ENCODE peak calls at places on chromosomes 4 and X, in six cellular contexts. P is stimulated activated CD8-positive, alpha-beta memory T cell treated with anti-CD3 and anti-CD28 coated beads, Interleukin-4, amount 100 ng/mL, for 24 hours; N is astrocyte of the spinal cord; V is posterior cingulate gyrus; D is iris pigment epithelial cell; O is cardiac muscle cell. I is an unnamed sample.

GRCh38 chr4:123037809-123038208 is 115.4 kb upstream of the NUDT6 start:
- DNase-seq in N (peak), D (peak), O (no peak), V (no peak), P (no peak), I (no peak)

GRCh38 chr4:38099020-38099600 is 138.9 kb downstream of the PTTG2 start:
- DNase-seq in P (no peak), N (no peak), D (no peak), V (no peak), O (no peak), I (no peak)

GRCh38 chr4:162131256-162131655 is 32.5 kb downstream of the FSTL5 start:
- DNase-seq in O (no peak), N (no peak), D (peak), P (no peak), V (no peak), I (no peak)

GRCh38 chr4:102663073-102663472 is 97.7 kb downstream of the MANBA start:
- DNase-seq in N (peak), D (peak), P (no peak), O (no peak), V (no peak), I (no peak)

GRCh38 chr4:38266616-38267015 is 306.4 kb downstream of the PTTG2 start:
- DNase-seq in P (no peak), V (peak), N (peak), O (no peak), D (no peak), I (no peak)

GRCh38 chr4:76696109-76696508 is 201.8 kb downstream of the SOWAHB start:
- DNase-seq in V (no peak), O (peak), N (peak), P (no peak), D (no peak), I (peak)

GRCh38 chr4:4995866-4996265 is 23.4 kb downstream of the CYTL1 start:
- DNase-seq in V (no peak), O (no peak), P (no peak), D (no peak), N (no peak), I (peak)

GRCh38 chrX:110951472-110952269 is 144.3 kb upstream of the PAK3 start:
- DNase-seq in O (no peak), N (no peak), P (no peak), D (no peak), V (no peak), I (no peak)

GRCh38 chr4:180808862-180809261 is 1434.3 kb upstream of the TENM3 start:
- DNase-seq in N (no peak), P (no peak), D (no peak), V (no peak), O (no peak), I (no peak)

GRCh38 chrX:133414399-133415275 is 652 bp downstream of the GPC4 start:
- DNase-seq in O (peak), N (no peak), D (peak), P (no peak), V (no peak), I (peak)

GRCh38 chr4:118224239-118224829 is 128.5 kb downstream of the PRSS12 start:
- DNase-seq in D (peak), N (peak), P (no peak), V (no peak), O (peak), I (no peak)

GRCh38 chr4:95122001-95122400 is 364.2 kb downstream of the BMPR1B start:
- DNase-seq in D (no peak), O (no peak), N (no peak), P (no peak), V (no peak), I (no peak)

GRCh38 chr4:113292371-113293042 is 243.1 kb downstream of the ANK2 start:
- DNase-seq in D (no peak), N (peak), O (peak), V (peak), P (no peak), I (peak)

GRCh38 chr4:1881709-1882108 is 10.5 kb downstream of the NSD2 start:
- DNase-seq in O (no peak), V (no peak), P (no peak), N (no peak), D (no peak), I (no peak)

GRCh38 chrX:13307041-13307440 is 12.8 kb downstream of the ATXN3L start:
- DNase-seq in N (no peak), D (no peak), P (no peak), O (no peak), V (no peak), I (no peak)

GRCh38 chrX:132837126-132837525 is 121.3 kb downstream of the HS6ST2 start:
- DNase-seq in N (peak), V (no peak), P (no peak), D (peak), O (no peak), I (no peak)

GRCh38 chr4:18508801-18509200 is 487.2 kb upstream of the LCORL start:
- DNase-seq in P (no peak), V (no peak), N (no peak), O (no peak), D (no peak), I (no peak)

GRCh38 chrX:10482262-10482661 is 138.1 kb downstream of the MID1 start:
- DNase-seq in N (no peak), O (no peak), V (no peak), P (no peak), D (no peak), I (no peak)

GRCh38 chr4:87851955-87852354 is 19.2 kb downstream of the MEPE start:
- DNase-seq in V (no peak), O (no peak), D (no peak), N (no peak), P (no peak), I (no peak)

GRCh38 chr4:135949926-135950325 is 1582.4 kb downstream of the PCDH18 start:
- DNase-seq in P (no peak), O (no peak), D (no peak), N (no peak), V (no peak), I (no peak)

GRCh38 chr4:87241341-87241740 is 20.9 kb upstream of the KLHL8 start:
- DNase-seq in V (no peak), O (no peak), P (no peak), D (no peak), N (no peak), I (no peak)

GRCh38 chrX:70485466-70485865 is 40.8 kb downstream of the DLG3 start:
- DNase-seq in O (no peak), N (no peak), V (no peak), D (no peak), P (no peak), I (peak)

GRCh38 chr4:173182403-173182802 is 13.8 kb downstream of the GALNT7 start:
- DNase-seq in D (peak), V (no peak), N (peak), O (no peak), P (no peak), I (no peak)

GRCh38 chr4:85658766-85659439 is 184.0 kb downstream of the ARHGAP24 start:
- DNase-seq in O (no peak), N (no peak), D (no peak), V (no peak), P (no peak), I (no peak)

GRCh38 chr4:45063166-45063565 is 336.8 kb upstream of the GNPDA2 start:
- DNase-seq in N (no peak), P (no peak), D (no peak), V (peak), O (no peak), I (no peak)

GRCh38 chr4:110130578-110131358 is 67.6 kb downstream of the ELOVL6 start:
- DNase-seq in O (no peak), V (no peak), D (peak), N (no peak), P (no peak), I (no peak)

I was measured in endodermal cell.